ENCODE peak calls at places on chromosomes 4 and X, in five cellular contexts. One of them, this sample, is unnamed.

GRCh38 chrX:150450519-150451177 is 87.5 kb downstream of the MAMLD1 start:
- DNase-seq in mucosa of descending colon: no peak
- DNase-seq in activated CD4-positive, alpha-beta T cell treated with anti-CD3 and anti-CD28 coated beads for 48 hours: peak; percentile 33
- DNase-seq in NCI-H146: no peak
- DNase-seq in thyroid gland: no peak
- DNase-seq in this sample: no peak

GRCh38 chr4:925771-926500 is 6.2 kb downstream of the GAK start:
- DNase-seq in mucosa of descending colon: no peak
- DNase-seq in activated CD4-positive, alpha-beta T cell treated with anti-CD3 and anti-CD28 coated beads for 48 hours: no peak
- DNase-seq in NCI-H146: no peak
- DNase-seq in thyroid gland: no peak
- DNase-seq in this sample: no peak

GRCh38 chr4:118076958-118077766 is 42.9 kb downstream of the NDST3 start:
- DNase-seq in mucosa of descending colon: peak; percentile 40
- DNase-seq in activated CD4-positive, alpha-beta T cell treated with anti-CD3 and anti-CD28 coated beads for 48 hours: peak; percentile 32
- DNase-seq in NCI-H146: peak; percentile 14
- DNase-seq in thyroid gland: no peak
- DNase-seq in this sample: peak; percentile 33

GRCh38 chr4:1010522-1011021 is 854 bp upstream of the FGFRL1 start:
- DNase-seq in mucosa of descending colon: peak; percentile 67
- DNase-seq in activated CD4-positive, alpha-beta T cell treated with anti-CD3 and anti-CD28 coated beads for 48 hours: peak; percentile 81
- DNase-seq in NCI-H146: peak; percentile 52
- DNase-seq in thyroid gland: peak; percentile 58
- DNase-seq in this sample: peak; percentile 61

GRCh38 chr4:114558446-114559020 is 40.1 kb upstream of the UGT8 start:
- DNase-seq in mucosa of descending colon: no peak
- DNase-seq in activated CD4-positive, alpha-beta T cell treated with anti-CD3 and anti-CD28 coated beads for 48 hours: no peak
- DNase-seq in NCI-H146: no peak
- DNase-seq in thyroid gland: no peak
- DNase-seq in this sample: peak; percentile 25

GRCh38 chr4:105637409-105638258 is 70.9 kb downstream of the INTS12 start:
- DNase-seq in mucosa of descending colon: peak; percentile 81
- DNase-seq in activated CD4-positive, alpha-beta T cell treated with anti-CD3 and anti-CD28 coated beads for 48 hours: peak; percentile 6
- DNase-seq in NCI-H146: peak; percentile 24
- DNase-seq in thyroid gland: peak; percentile 98
- DNase-seq in this sample: peak; percentile 87

GRCh38 chrX:46333550-46333949 is 211.7 kb downstream of the ZNF674 start:
- DNase-seq in mucosa of descending colon: no peak
- DNase-seq in activated CD4-positive, alpha-beta T cell treated with anti-CD3 and anti-CD28 coated beads for 48 hours: no peak
- DNase-seq in NCI-H146: no peak
- DNase-seq in thyroid gland: no peak
- DNase-seq in this sample: no peak

GRCh38 chr4:75634951-75635350 is 4.6 kb upstream of the CDKL2 start:
- DNase-seq in mucosa of descending colon: no peak
- DNase-seq in activated CD4-positive, alpha-beta T cell treated with anti-CD3 and anti-CD28 coated beads for 48 hours: no peak
- DNase-seq in NCI-H146: no peak
- DNase-seq in thyroid gland: no peak
- DNase-seq in this sample: no peak

GRCh38 chrX:97551821-97552220 is 668.1 kb downstream of the RPA4 start:
- DNase-seq in mucosa of descending colon: no peak
- DNase-seq in activated CD4-positive, alpha-beta T cell treated with anti-CD3 and anti-CD28 coated beads for 48 hours: no peak
- DNase-seq in NCI-H146: no peak
- DNase-seq in thyroid gland: no peak
- DNase-seq in this sample: no peak

GRCh38 chr4:80367737-80368136 is 32.2 kb downstream of the CFAP299 start:
- DNase-seq in mucosa of descending colon: no peak
- DNase-seq in activated CD4-positive, alpha-beta T cell treated with anti-CD3 and anti-CD28 coated beads for 48 hours: no peak
- DNase-seq in NCI-H146: no peak
- DNase-seq in thyroid gland: no peak
- DNase-seq in this sample: no peak

GRCh38 chr4:108160741-108161352 is 7.9 kb downstream of the LEF1 start:
- DNase-seq in mucosa of descending colon: no peak
- DNase-seq in activated CD4-positive, alpha-beta T cell treated with anti-CD3 and anti-CD28 coated beads for 48 hours: no peak
- DNase-seq in NCI-H146: no peak
- DNase-seq in thyroid gland: no peak
- DNase-seq in this sample: no peak

GRCh38 chr4:88747351-88747750 is 49.7 kb upstream of the NAP1L5 start:
- DNase-seq in mucosa of descending colon: no peak
- DNase-seq in activated CD4-positive, alpha-beta T cell treated with anti-CD3 and anti-CD28 coated beads for 48 hours: no peak
- DNase-seq in NCI-H146: no peak
- DNase-seq in thyroid gland: no peak
- DNase-seq in this sample: no peak

GRCh38 chr4:164997941-164998340 is 20.5 kb upstream of the TRIM61 start:
- DNase-seq in mucosa of descending colon: peak; percentile 15
- DNase-seq in activated CD4-positive, alpha-beta T cell treated with anti-CD3 and anti-CD28 coated beads for 48 hours: no peak
- DNase-seq in NCI-H146: no peak
- DNase-seq in thyroid gland: peak; percentile 12
- DNase-seq in this sample: peak; percentile 67

GRCh38 chrX:78102100-78102499 is 1.9 kb upstream of the PGK1 start:
- DNase-seq in mucosa of descending colon: no peak
- DNase-seq in activated CD4-positive, alpha-beta T cell treated with anti-CD3 and anti-CD28 coated beads for 48 hours: no peak
- DNase-seq in NCI-H146: no peak
- DNase-seq in thyroid gland: no peak
- DNase-seq in this sample: no peak

GRCh38 chr4:107034091-107034698 is 1.9 kb downstream of the DKK2 start:
- DNase-seq in mucosa of descending colon: no peak
- DNase-seq in activated CD4-positive, alpha-beta T cell treated with anti-CD3 and anti-CD28 coated beads for 48 hours: peak; percentile 11
- DNase-seq in NCI-H146: no peak
- DNase-seq in thyroid gland: peak; percentile 3
- DNase-seq in this sample: peak; percentile 58

GRCh38 chr4:13990596-13991589 is 363.4 kb upstream of the BOD1L1 start:
- DNase-seq in mucosa of descending colon: no peak
- DNase-seq in activated CD4-positive, alpha-beta T cell treated with anti-CD3 and anti-CD28 coated beads for 48 hours: no peak
- DNase-seq in NCI-H146: no peak
- DNase-seq in thyroid gland: no peak
- DNase-seq in this sample: no peak

GRCh38 chrX:107724653-107725052 is 50.9 kb downstream of the TSC22D3 start:
- DNase-seq in mucosa of descending colon: no peak
- DNase-seq in activated CD4-positive, alpha-beta T cell treated with anti-CD3 and anti-CD28 coated beads for 48 hours: no peak
- DNase-seq in NCI-H146: no peak
- DNase-seq in thyroid gland: no peak
- DNase-seq in this sample: peak; percentile 17

GRCh38 chrX:133926099-133926498 is 59.3 kb downstream of the GPC3 start:
- DNase-seq in mucosa of descending colon: no peak
- DNase-seq in activated CD4-positive, alpha-beta T cell treated with anti-CD3 and anti-CD28 coated beads for 48 hours: no peak
- DNase-seq in NCI-H146: no peak
- DNase-seq in thyroid gland: no peak
- DNase-seq in this sample: no peak

GRCh38 chrX:17046478-17047097 is 100.1 kb downstream of the REPS2 start:
- DNase-seq in mucosa of descending colon: peak; percentile 83
- DNase-seq in activated CD4-positive, alpha-beta T cell treated with anti-CD3 and anti-CD28 coated beads for 48 hours: peak; percentile 47
- DNase-seq in NCI-H146: peak; percentile 56
- DNase-seq in thyroid gland: peak; percentile 62
- DNase-seq in this sample: peak; percentile 83

GRCh38 chrX:47581731-47582647 is at the start of gene TIMP1:
- DNase-seq in mucosa of descending colon: peak; percentile 77
- DNase-seq in activated CD4-positive, alpha-beta T cell treated with anti-CD3 and anti-CD28 coated beads for 48 hours: peak; percentile 88
- DNase-seq in NCI-H146: peak; percentile 64
- DNase-seq in thyroid gland: peak; percentile 72
- DNase-seq in this sample: peak; percentile 92

GRCh38 chr4:48341776-48342558 is 638 bp downstream of the SLAIN2 start:
- DNase-seq in mucosa of descending colon: peak; percentile 58
- DNase-seq in activated CD4-positive, alpha-beta T cell treated with anti-CD3 and anti-CD28 coated beads for 48 hours: peak; percentile 62
- DNase-seq in NCI-H146: peak; percentile 68
- DNase-seq in thyroid gland: peak; percentile 62
- DNase-seq in this sample: peak; percentile 57

GRCh38 chr4:14149469-14150030 is 522.0 kb upstream of the BOD1L1 start:
- DNase-seq in mucosa of descending colon: no peak
- DNase-seq in activated CD4-positive, alpha-beta T cell treated with anti-CD3 and anti-CD28 coated beads for 48 hours: no peak
- DNase-seq in NCI-H146: no peak
- DNase-seq in thyroid gland: no peak
- DNase-seq in this sample: no peak